ENCODE peak calls at places on chromosomes 11 and 22, in ten cellular contexts. Y is H9, S is colonic mucosa, C is neural progenitor cell, P is endodermal cell, Q is GM23248, N is HCT116, D is HepG2, V is mammary epithelial cell, J is fibroblast of lung. U is an unnamed sample. For H3K4me1, the result is how much of the 10 kb centered on the place peaks cover.

GRCh38 chr22:33347002-33347401 is 288.8 kb upstream of the SYN3 start:
- DNase-seq in Y (no peak), S (no peak), C (no peak), P (no peak), Q (no peak), N (no peak), D (no peak), V (no peak), J (no peak), U (no peak)

GRCh38 chr11:76601272-76601671 is 69.3 kb downstream of the LRRC32 start:
- DNase-seq in Y (no peak), S (peak), C (no peak), P (no peak), Q (no peak), N (no peak), D (no peak), V (no peak), J (no peak), U (no peak)

GRCh38 chr11:45751430-45751829 is 53.5 kb upstream of the SLC35C1 start:
- DNase-seq in Y (peak), S (no peak), C (peak), P (no peak), Q (no peak), N (no peak), D (no peak), V (no peak), J (no peak), U (no peak)

GRCh38 chr22:44594951-44595350 is 96.9 kb upstream of the RTL6 start:
- DNase-seq in Y (no peak), S (no peak), C (peak), P (no peak), Q (no peak), N (no peak), D (no peak), V (no peak), J (no peak), U (no peak)

GRCh38 chr11:45431301-45432018 is 145.3 kb upstream of the SYT13 start:
- DNase-seq in Y (no peak), S (no peak), C (no peak), P (peak), Q (no peak), N (no peak), D (no peak), V (no peak), J (no peak), U (no peak)

GRCh38 chr11:81644239-81644840 is 1089.3 kb downstream of the FAM181B start:
- DNase-seq in Y (peak), S (no peak), C (peak), P (peak), Q (peak), N (peak), D (peak), V (peak), J (peak), U (peak)

GRCh38 chr11:8757047-8757446 is 74.5 kb downstream of the RPL27A start:
- DNase-seq in Y (no peak), S (no peak), C (no peak), P (peak), Q (peak), N (no peak), D (peak), V (no peak), J (no peak), U (peak)

GRCh38 chr11:59206635-59207034 is 6.1 kb downstream of the MPEG1 start:
- DNase-seq in Y (peak), S (peak), C (peak), P (peak), Q (peak), N (peak), D (peak), V (peak), J (peak), U (peak)

GRCh38 chr22:38305481-38306448 is 11.5 kb downstream of the CSNK1E start:
- DNase-seq in Y (peak), S (peak), C (peak), P (peak), Q (peak), N (no peak), D (no peak), V (peak), J (peak), U (no peak)

GRCh38 chr22:36239401-36240171 is at the start of gene APOL2:
- DNase-seq in Y (peak), S (peak), C (peak), P (peak), Q (peak), N (peak), D (peak), V (peak), J (peak), U (peak)

GRCh38 chr22:36333632-36334031 is 54.1 kb downstream of the MYH9 start:
- DNase-seq in Y (no peak), S (no peak), C (no peak), P (no peak), Q (no peak), N (no peak), D (no peak), V (no peak), J (no peak), U (peak)

GRCh38 chr11:69941546-69942332 is 122.5 kb upstream of the FGF3 start:
- DNase-seq in Y (no peak), S (no peak), C (no peak), P (no peak), Q (no peak), N (no peak), D (no peak), V (no peak), J (no peak), U (no peak)

GRCh38 chr22:35330258-35330861 is 30.7 kb downstream of the TOM1 start:
- DNase-seq in Y (no peak), S (peak), C (no peak), P (no peak), Q (peak), N (no peak), D (no peak), V (no peak), J (peak), U (peak)

GRCh38 chr11:28298209-28298608 is 190.0 kb downstream of the METTL15 start:
- DNase-seq in Y (no peak), S (no peak), C (no peak), P (no peak), Q (no peak), N (no peak), D (no peak), V (no peak), J (no peak), U (no peak)

GRCh38 chr11:25293166-25293565 is 796.3 kb downstream of the LUZP2 start:
- DNase-seq in Y (no peak), S (no peak), C (no peak), P (no peak), Q (no peak), N (no peak), D (no peak), V (no peak), J (no peak), U (no peak)

GRCh38 chr11:58592760-58593472 is 14.1 kb downstream of the ZFP91 start:
- DNase-seq in Y (no peak), S (peak), C (no peak), P (no peak), Q (no peak), N (no peak), D (no peak), V (peak), J (no peak), U (peak)

GRCh38 chr11:39651857-39652461 is 1807.5 kb downstream of the LRRC4C start:
- DNase-seq in Y (no peak), S (no peak), C (no peak), P (no peak), Q (no peak), N (no peak), D (no peak), V (no peak), J (no peak), U (no peak)

GRCh38 chr22:38737302-38738060 is 18.3 kb downstream of the SUN2 start:
- DNase-seq in Y (no peak), S (no peak), C (no peak), P (no peak), Q (peak), N (no peak), D (no peak), V (peak), J (no peak), U (peak)

GRCh38 chr11:394034-394857 is at the start of gene PKP3:
- DNase-seq in Y (peak), S (peak), C (peak), P (peak), Q (peak), N (peak), D (peak), V (peak), J (peak), U (peak)

GRCh38 chr11:113626736-113627135 is 79.4 kb downstream of the TMPRSS5 start:
- DNase-seq in Y (no peak), S (no peak), C (no peak), P (peak), Q (peak), N (no peak), D (no peak), V (no peak), J (no peak), U (no peak)

GRCh38 chr11:88508808-88509581 is 171.5 kb upstream of the CTSC start:
- DNase-seq in Y (peak), S (peak), C (peak), P (peak), Q (peak), N (no peak), D (no peak), V (no peak), J (peak), U (no peak)

GRCh38 chr22:20407829-20408228 is 13.9 kb downstream of the ZNF74 start:
- DNase-seq in Y (peak), S (no peak), C (no peak), P (peak), Q (no peak), N (no peak), D (no peak), V (no peak), J (no peak), U (no peak)

GRCh38 chr22:50247748-50248147 is 2.9 kb upstream of the TUBGCP6 start:
- DNase-seq in Y (peak), S (peak), C (peak), P (peak), Q (peak), N (peak), D (no peak), V (no peak), J (peak), U (peak)

GRCh38 chr11:36510567-36511020 is 522 bp upstream of the TRAF6 start:
- DNase-seq in Y (no peak), S (no peak), C (no peak), P (no peak), Q (peak), N (no peak), D (no peak), V (peak), J (peak), U (peak)

GRCh38 chr11:47010192-47010591 is 73.6 kb downstream of the CSTPP1 start:
- DNase-seq in Y (no peak), S (no peak), C (peak), P (no peak), Q (peak), N (no peak), D (no peak), V (no peak), J (peak), U (no peak)
- H3K9ac ChIP-seq in Y (no peak), S (no peak), C (no peak), P (no peak), Q (no peak), N (no peak), D (no peak), V (no peak), J (no peak), U (no peak)

DNA sequence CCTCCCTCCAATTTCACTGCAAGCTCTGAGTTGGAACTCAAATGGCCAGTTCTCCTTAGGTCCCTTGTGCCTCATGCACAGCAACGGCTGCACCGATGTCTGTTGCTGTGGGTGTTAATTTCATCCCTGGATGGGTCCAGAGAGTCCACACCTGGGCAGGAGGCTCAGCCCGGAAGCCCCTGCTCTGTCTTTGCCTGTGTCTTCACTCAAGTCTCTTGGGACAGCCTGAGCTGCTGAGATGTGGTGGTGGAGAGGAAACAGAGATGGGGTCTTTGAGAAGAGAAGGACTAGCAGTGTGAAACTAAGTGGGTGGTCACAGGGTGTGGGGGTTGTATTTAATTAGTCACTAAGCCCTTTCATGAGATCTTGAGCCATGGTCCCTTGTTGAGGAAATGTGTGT is 109.3 kb downstream of the NECTIN1 start:
- DNase-seq in Y (no peak), S (no peak), C (no peak), P (no peak), Q (no peak), N (no peak), D (no peak), V (no peak), J (no peak), U (no peak)
- H3K4me1 ChIP-seq in Y (under half), S (under half), C (under half), P (under half), Q (under half), N (under half), D (half or more), V (under half), J (under half), U (under half)

GRCh38 chr11:117230286-117230961 is 1.4 kb downstream of the PCSK7 start:
- DNase-seq in Y (no peak), S (no peak), C (no peak), P (no peak), Q (peak), N (no peak), D (no peak), V (peak), J (no peak), U (peak)

GRCh38 chr11:117230981-117231636 is 764 bp downstream of the PCSK7 start:
- DNase-seq in Y (no peak), S (peak), C (no peak), P (no peak), Q (peak), N (no peak), D (no peak), V (peak), J (no peak), U (peak)

GRCh38 chr11:117229931-117230285 is 2.0 kb downstream of the PCSK7 start:
- DNase-seq in Y (no peak), S (no peak), C (no peak), P (no peak), Q (no peak), N (no peak), D (no peak), V (no peak), J (no peak), U (no peak)

GRCh38 chr11:117228091-117228490 is 3.8 kb downstream of the PCSK7 start:
- DNase-seq in Y (no peak), S (no peak), C (no peak), P (no peak), Q (no peak), N (no peak), D (no peak), V (no peak), J (no peak), U (no peak)

DNA sequence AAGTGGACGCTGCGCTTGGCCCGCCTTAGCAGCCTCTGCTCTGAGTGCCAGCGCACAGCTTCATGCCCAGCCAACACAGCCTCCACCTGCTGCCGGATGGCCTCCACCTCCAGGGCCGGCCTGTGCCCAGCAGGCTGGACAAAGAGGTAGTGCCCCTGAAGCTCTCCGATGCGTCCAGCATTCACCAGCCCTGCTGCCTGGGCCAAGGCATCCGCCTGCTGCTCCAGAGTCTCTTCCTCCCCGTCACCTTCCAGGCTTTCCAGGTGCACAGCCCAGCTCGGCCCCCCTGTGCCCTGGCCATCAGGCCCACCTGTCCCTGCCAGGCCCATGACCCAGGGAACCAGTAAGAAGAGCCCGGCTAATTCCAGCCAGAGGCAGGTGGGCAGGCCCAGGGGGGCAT is 2.5 kb downstream of the PCSK7 start:
- DNase-seq in Y (no peak), S (no peak), C (no peak), P (no peak), Q (no peak), N (no peak), D (no peak), V (no peak), J (no peak), U (no peak)
- H3K9ac ChIP-seq in Y (no peak), S (no peak), C (no peak), P (no peak), Q (peak), N (no peak), D (no peak), V (no peak), J (no peak), U (no peak)

GRCh38 chr11:43691806-43692205 is 11.3 kb downstream of the HSD17B12 start:
- DNase-seq in Y (no peak), S (no peak), C (no peak), P (no peak), Q (no peak), N (no peak), D (no peak), V (no peak), J (no peak), U (no peak)

GRCh38 chr11:43693069-43693468 is 12.5 kb downstream of the HSD17B12 start:
- DNase-seq in Y (no peak), S (no peak), C (no peak), P (no peak), Q (no peak), N (no peak), D (no peak), V (no peak), J (no peak), U (no peak)

GRCh38 chr11:43691332-43691731 is 10.8 kb downstream of the HSD17B12 start:
- DNase-seq in Y (no peak), S (no peak), C (no peak), P (no peak), Q (no peak), N (no peak), D (no peak), V (no peak), J (no peak), U (no peak)

GRCh38 chr11:43689167-43689566 is 8.6 kb downstream of the HSD17B12 start:
- DNase-seq in Y (no peak), S (no peak), C (no peak), P (no peak), Q (no peak), N (no peak), D (no peak), V (no peak), J (no peak), U (no peak)

GRCh38 chr11:43690929-43691328 is 10.4 kb downstream of the HSD17B12 start:
- DNase-seq in Y (no peak), S (no peak), C (no peak), P (no peak), Q (no peak), N (no peak), D (no peak), V (no peak), J (no peak), U (no peak)
- H3K4me1 ChIP-seq in Y (under half), S (under half), C (under half), P (under half), Q (under half), N (under half), D (under half), V (under half), J (under half), U (under half)

GRCh38 chr11:19959697-19960096 is 200.6 kb downstream of the DBX1 start:
- DNase-seq in Y (no peak), S (no peak), C (no peak), P (no peak), Q (no peak), N (no peak), D (no peak), V (peak), J (no peak), U (no peak)

GRCh38 chr11:19959210-19959609 is 201.1 kb downstream of the DBX1 start:
- DNase-seq in Y (no peak), S (no peak), C (no peak), P (no peak), Q (no peak), N (no peak), D (no peak), V (no peak), J (no peak), U (no peak)

GRCh38 chr11:19962795-19963163 is 197.5 kb downstream of the DBX1 start:
- DNase-seq in Y (no peak), S (no peak), C (no peak), P (no peak), Q (peak), N (no peak), D (no peak), V (peak), J (peak), U (no peak)

GRCh38 chr11:19962053-19962794 is 198.1 kb downstream of the DBX1 start:
- DNase-seq in Y (no peak), S (no peak), C (no peak), P (no peak), Q (no peak), N (no peak), D (no peak), V (no peak), J (no peak), U (no peak)

GRCh38 chr11:19961225-19961624 is 199.1 kb downstream of the DBX1 start:
- DNase-seq in Y (no peak), S (no peak), C (no peak), P (no peak), Q (no peak), N (no peak), D (no peak), V (no peak), J (no peak), U (no peak)
- H3K9ac ChIP-seq in Y (no peak), S (no peak), C (no peak), P (no peak), Q (no peak), N (no peak), D (no peak), V (no peak), J (no peak), U (no peak)

DNA sequence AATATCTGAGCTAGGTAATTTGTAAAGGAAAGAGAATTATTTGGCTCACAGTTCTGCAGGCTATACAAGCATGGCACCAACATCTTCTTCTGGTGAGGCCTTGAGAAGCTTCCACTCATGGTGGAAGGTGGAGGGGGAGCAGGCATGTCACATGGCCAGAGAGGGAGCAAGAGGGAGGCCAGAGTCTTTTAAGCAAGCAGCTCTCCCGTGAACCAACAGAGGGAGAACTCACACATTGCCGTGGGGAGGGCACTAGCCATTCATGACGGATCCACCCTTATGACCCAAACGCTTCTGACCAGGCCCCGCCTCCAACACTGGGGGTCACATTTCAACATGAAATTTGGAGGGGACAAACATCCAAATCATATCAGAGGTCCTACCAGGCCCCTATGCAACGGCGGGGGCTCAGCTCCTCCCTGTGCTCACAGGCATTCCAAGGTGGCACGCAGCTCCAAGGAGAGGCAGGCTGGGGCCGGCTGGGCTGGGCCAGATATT is 4.6 kb downstream of the C11orf96 start:
- DNase-seq in Y (peak), S (no peak), C (peak), P (peak), Q (peak), N (peak), D (peak), V (peak), J (no peak), U (peak)
- H3K4me1 ChIP-seq in Y (under half), S (under half), C (under half), P (under half), Q (under half), N (under half), D (under half), V (under half), J (under half), U (under half)

GRCh38 chr11:32092581-32093170 is 1.8 kb downstream of the RCN1 start:
- DNase-seq in Y (no peak), S (no peak), C (peak), P (no peak), Q (peak), N (no peak), D (peak), V (no peak), J (no peak), U (no peak)
- H3K9ac ChIP-seq in Y (peak), S (no peak), C (no peak), P (no peak), Q (peak), N (no peak), D (no peak), V (no peak), J (no peak), U (no peak)

U was measured in PC-3.